ENCODE peak calls at places on chromosomes 6 and 20, in five cellular contexts. One of them, this sample, is unnamed.

GRCh38 chr20:51446656-51447055 is 95.9 kb downstream of the NFATC2 start:
- DNase-seq in uterus: peak; percentile 69
- DNase-seq in lower leg skin: no peak
- DNase-seq in HepG2: peak; percentile 82
- DNase-seq in erythroblast: no peak
- DNase-seq in this sample: peak; percentile 86

GRCh38 chr20:4875578-4876067 is 125.7 kb downstream of the SLC23A2 start:
- DNase-seq in uterus: no peak
- DNase-seq in lower leg skin: no peak
- DNase-seq in HepG2: no peak
- DNase-seq in erythroblast: no peak
- DNase-seq in this sample: no peak

GRCh38 chr6:106674541-106675229 is 45.3 kb downstream of the QRSL1 start:
- DNase-seq in uterus: no peak
- DNase-seq in lower leg skin: no peak
- DNase-seq in HepG2: no peak
- DNase-seq in erythroblast: no peak
- DNase-seq in this sample: no peak

GRCh38 chr6:6781172-6781876 is 192.8 kb downstream of the LY86 start:
- DNase-seq in uterus: peak; percentile 61
- DNase-seq in lower leg skin: no peak
- DNase-seq in HepG2: no peak
- DNase-seq in erythroblast: no peak
- DNase-seq in this sample: peak; percentile 53

GRCh38 chr6:122833229-122833556 is 44.1 kb downstream of the SMPDL3A start:
- DNase-seq in uterus: no peak
- DNase-seq in lower leg skin: no peak
- DNase-seq in HepG2: no peak
- DNase-seq in erythroblast: no peak
- DNase-seq in this sample: no peak

GRCh38 chr6:152142116-152142515 is 334.6 kb downstream of the ESR1 start:
- DNase-seq in uterus: no peak
- DNase-seq in lower leg skin: no peak
- DNase-seq in HepG2: no peak
- DNase-seq in erythroblast: no peak
- DNase-seq in this sample: no peak

GRCh38 chr6:43053545-43054205 is at the start of gene CUL7:
- DNase-seq in uterus: peak; percentile 93
- DNase-seq in lower leg skin: peak; percentile 98
- DNase-seq in HepG2: peak; percentile 91
- DNase-seq in erythroblast: peak; percentile 93
- DNase-seq in this sample: peak; percentile 97

GRCh38 chr6:46051962-46052361 is 36.3 kb upstream of the CLIC5 start:
- DNase-seq in uterus: no peak
- DNase-seq in lower leg skin: no peak
- DNase-seq in HepG2: no peak
- DNase-seq in erythroblast: no peak
- DNase-seq in this sample: no peak

GRCh38 chr20:18984238-18985200 is 170.9 kb downstream of the SCP2D1 start:
- DNase-seq in uterus: peak; percentile 88
- DNase-seq in lower leg skin: no peak
- DNase-seq in HepG2: no peak
- DNase-seq in erythroblast: no peak
- DNase-seq in this sample: no peak

GRCh38 chr6:147508073-147508870 is at the start of gene SAMD5:
- DNase-seq in uterus: peak; percentile 31
- DNase-seq in lower leg skin: peak; percentile 85
- DNase-seq in HepG2: peak; percentile 4
- DNase-seq in erythroblast: peak; percentile 55
- DNase-seq in this sample: peak; percentile 53
- TF ChIP-seq POLR2A in uterus: peak; percentile 40
- TF ChIP-seq POLR2A in lower leg skin: no peak
- TF ChIP-seq POLR2A in HepG2: no peak
- TF ChIP-seq POLR2A in erythroblast: no peak
- TF ChIP-seq POLR2A in this sample: peak; percentile 56

GRCh38 chr6:109008951-109009760 is 85.5 kb downstream of the SESN1 start:
- DNase-seq in uterus: peak; percentile 93
- DNase-seq in lower leg skin: peak; percentile 98
- DNase-seq in HepG2: peak; percentile 72
- DNase-seq in erythroblast: peak; percentile 92
- DNase-seq in this sample: peak; percentile 64
- TF ChIP-seq POLR2A in uterus: peak; percentile 99
- TF ChIP-seq POLR2A in lower leg skin: peak; percentile 47
- TF ChIP-seq POLR2A in HepG2: peak; percentile 54
- TF ChIP-seq POLR2A in erythroblast: peak; percentile 75
- TF ChIP-seq POLR2A in this sample: peak; percentile 73

GRCh38 chr6:110856296-110856695 is 18.3 kb upstream of the AMD1 start:
- DNase-seq in uterus: no peak
- DNase-seq in lower leg skin: no peak
- DNase-seq in HepG2: no peak
- DNase-seq in erythroblast: no peak
- DNase-seq in this sample: no peak

GRCh38 chr6:110853754-110854477 is 20.7 kb upstream of the AMD1 start:
- DNase-seq in uterus: no peak
- DNase-seq in lower leg skin: no peak
- DNase-seq in HepG2: no peak
- DNase-seq in erythroblast: no peak
- DNase-seq in this sample: no peak

GRCh38 chr6:110858016-110858415 is 16.6 kb upstream of the AMD1 start:
- DNase-seq in uterus: no peak
- DNase-seq in lower leg skin: no peak
- DNase-seq in HepG2: no peak
- DNase-seq in erythroblast: no peak
- DNase-seq in this sample: no peak

GRCh38 chr6:110858562-110859214 is 15.9 kb upstream of the AMD1 start:
- DNase-seq in uterus: no peak
- DNase-seq in lower leg skin: no peak
- DNase-seq in HepG2: no peak
- DNase-seq in erythroblast: no peak
- DNase-seq in this sample: no peak

DNA sequence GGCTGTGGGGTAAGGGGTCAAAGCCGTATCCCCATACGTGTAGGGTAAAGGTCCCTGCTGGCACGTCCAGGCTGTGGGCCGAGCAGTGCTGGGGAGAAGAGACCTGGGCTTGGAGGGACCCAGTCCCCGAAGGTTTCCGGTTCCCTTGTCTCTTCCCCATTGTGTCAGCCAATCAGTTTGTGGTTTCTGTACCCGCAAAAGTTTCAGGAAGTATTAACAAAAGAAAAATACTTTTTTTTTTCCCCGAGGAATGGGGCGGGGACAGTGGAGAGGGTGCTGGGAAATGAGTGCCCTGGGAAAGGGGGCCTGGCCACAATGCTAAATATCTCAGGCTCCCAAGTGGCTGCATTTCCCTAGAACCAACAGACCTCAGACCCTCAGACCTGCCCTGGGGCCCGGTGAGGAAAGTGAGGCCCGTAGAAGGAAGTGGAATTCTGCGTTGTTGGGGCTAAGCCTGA is 15.2 kb upstream of the AMD1 start:
- DNase-seq in uterus: no peak
- DNase-seq in lower leg skin: no peak
- DNase-seq in HepG2: no peak
- DNase-seq in erythroblast: no peak
- DNase-seq in this sample: no peak
- TF ChIP-seq POLR2A in uterus: no peak
- TF ChIP-seq POLR2A in lower leg skin: no peak
- TF ChIP-seq POLR2A in HepG2: no peak
- TF ChIP-seq POLR2A in erythroblast: no peak
- TF ChIP-seq POLR2A in this sample: no peak

GRCh38 chr6:30234361-30234760 is 21.2 kb upstream of the TRIM26 start:
- DNase-seq in uterus: no peak
- DNase-seq in lower leg skin: no peak
- DNase-seq in HepG2: no peak
- DNase-seq in erythroblast: no peak
- DNase-seq in this sample: no peak

GRCh38 chr6:30238178-30238795 is 25.1 kb upstream of the TRIM26 start:
- DNase-seq in uterus: no peak
- DNase-seq in lower leg skin: no peak
- DNase-seq in HepG2: peak; percentile 60
- DNase-seq in erythroblast: peak; percentile 31
- DNase-seq in this sample: no peak
- TF ChIP-seq POLR2A in uterus: no peak
- TF ChIP-seq POLR2A in lower leg skin: no peak
- TF ChIP-seq POLR2A in HepG2: no peak
- TF ChIP-seq POLR2A in erythroblast: no peak
- TF ChIP-seq POLR2A in this sample: no peak

DNA sequence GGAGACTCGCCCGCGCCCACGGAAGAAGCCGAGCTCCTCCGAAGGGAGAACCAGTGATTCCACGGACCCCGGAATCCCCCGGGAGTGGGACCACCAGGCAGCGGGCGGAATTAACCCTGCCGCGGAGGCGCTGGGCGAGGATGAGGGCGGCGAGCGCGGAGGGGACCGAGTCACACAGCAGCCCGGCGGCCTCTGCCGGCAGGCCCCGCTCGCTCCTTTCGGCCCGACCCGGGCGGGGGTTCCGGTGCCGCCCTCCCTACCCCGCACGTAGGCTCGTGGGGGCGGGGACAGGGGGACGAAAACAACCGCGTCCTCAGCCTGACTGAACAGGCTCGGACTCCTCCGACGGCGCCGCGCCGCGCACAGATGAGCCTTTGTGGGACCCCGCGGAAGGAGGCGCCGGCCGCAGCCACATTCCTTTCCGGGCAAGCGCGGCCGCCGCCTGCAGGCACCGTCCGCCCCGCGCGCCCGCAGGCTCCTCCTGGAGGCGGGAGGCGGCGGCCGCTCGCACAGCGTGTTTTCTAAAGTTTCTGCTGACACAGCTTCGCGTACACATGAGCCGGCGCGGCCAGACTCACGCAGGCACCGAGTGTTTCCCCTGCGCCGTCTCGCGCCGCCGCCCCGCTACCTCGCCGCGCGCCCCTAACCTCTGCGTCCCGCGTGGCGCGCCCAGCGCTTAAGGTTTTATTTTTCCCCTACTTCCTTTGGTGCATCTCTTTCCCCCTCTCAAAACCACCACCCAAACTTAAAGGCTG is 244.3 kb downstream of the ARID1B start:
- DNase-seq in uterus: peak; percentile 92
- DNase-seq in lower leg skin: peak; percentile 98
- DNase-seq in HepG2: peak; percentile 91
- DNase-seq in erythroblast: peak; percentile 90
- DNase-seq in this sample: peak; percentile 42
- TF ChIP-seq POLR2A in uterus: peak; percentile 96
- TF ChIP-seq POLR2A in lower leg skin: peak; percentile 84
- TF ChIP-seq POLR2A in HepG2: peak; percentile 96
- TF ChIP-seq POLR2A in erythroblast: peak; percentile 92
- TF ChIP-seq POLR2A in this sample: peak; percentile 90

DNA sequence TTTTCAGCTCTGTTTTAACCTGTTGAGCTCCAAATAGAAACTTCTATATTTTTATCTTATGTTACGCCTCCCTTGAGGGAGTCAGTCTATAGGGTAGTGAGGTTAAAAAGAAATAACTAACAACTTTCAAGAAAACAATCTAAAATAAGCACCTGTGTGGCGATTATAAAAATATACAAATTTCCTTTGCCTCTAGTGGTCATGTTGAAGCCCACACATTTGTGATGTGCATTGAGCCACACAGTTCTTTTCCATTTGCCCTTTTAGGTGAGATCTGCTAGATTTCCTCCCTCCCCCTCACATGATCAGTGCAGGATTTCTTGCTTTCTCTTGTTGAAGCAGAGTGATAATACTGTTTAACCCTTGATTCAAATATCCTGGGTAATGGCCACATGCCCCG is 84.2 kb downstream of the MYB start:
- DNase-seq in uterus: no peak
- DNase-seq in lower leg skin: no peak
- DNase-seq in HepG2: no peak
- DNase-seq in erythroblast: no peak
- DNase-seq in this sample: no peak
- TF ChIP-seq POLR2A in uterus: no peak
- TF ChIP-seq POLR2A in lower leg skin: no peak
- TF ChIP-seq POLR2A in HepG2: no peak
- TF ChIP-seq POLR2A in erythroblast: no peak
- TF ChIP-seq POLR2A in this sample: no peak

GRCh38 chr6:17588011-17588410 is 12.1 kb upstream of the FAM8A1 start:
- DNase-seq in uterus: no peak
- DNase-seq in lower leg skin: no peak
- DNase-seq in HepG2: no peak
- DNase-seq in erythroblast: no peak
- DNase-seq in this sample: no peak

GRCh38 chr6:17591292-17591691 is 8.8 kb upstream of the FAM8A1 start:
- DNase-seq in uterus: no peak
- DNase-seq in lower leg skin: no peak
- DNase-seq in HepG2: no peak
- DNase-seq in erythroblast: no peak
- DNase-seq in this sample: no peak

GRCh38 chr6:17596085-17596484 is 4.0 kb upstream of the FAM8A1 start:
- DNase-seq in uterus: no peak
- DNase-seq in lower leg skin: no peak
- DNase-seq in HepG2: no peak
- DNase-seq in erythroblast: no peak
- DNase-seq in this sample: no peak

GRCh38 chr6:17589402-17590116 is 10.5 kb upstream of the FAM8A1 start:
- DNase-seq in uterus: no peak
- DNase-seq in lower leg skin: no peak
- DNase-seq in HepG2: peak; percentile 24
- DNase-seq in erythroblast: no peak
- DNase-seq in this sample: peak; percentile 77

DNA sequence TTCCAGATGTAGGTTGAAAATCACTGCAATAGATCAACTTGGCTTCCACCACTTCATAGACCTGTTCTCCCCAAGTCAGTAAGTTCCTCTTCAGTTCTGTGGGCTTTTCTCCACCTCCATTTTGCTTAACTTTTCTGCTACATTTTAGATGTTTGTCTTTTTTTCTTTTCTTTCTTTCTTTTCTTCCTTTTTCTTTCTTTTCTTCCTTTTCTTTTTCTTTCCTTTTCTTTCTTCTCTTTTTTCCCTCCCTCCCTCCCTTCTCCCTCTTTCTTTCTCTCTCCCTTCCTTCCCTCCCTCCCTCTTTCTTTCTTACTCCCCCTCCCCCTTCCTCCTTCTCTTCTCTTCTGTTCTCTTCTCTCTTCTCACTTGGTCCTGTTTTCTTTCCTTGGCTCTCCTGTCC is 6.9 kb upstream of the FAM8A1 start:
- DNase-seq in uterus: no peak
- DNase-seq in lower leg skin: no peak
- DNase-seq in HepG2: no peak
- DNase-seq in erythroblast: no peak
- DNase-seq in this sample: no peak
- TF ChIP-seq POLR2A in uterus: no peak
- TF ChIP-seq POLR2A in lower leg skin: no peak
- TF ChIP-seq POLR2A in HepG2: no peak
- TF ChIP-seq POLR2A in erythroblast: no peak
- TF ChIP-seq POLR2A in this sample: no peak

GRCh38 chr6:27894839-27895762 is 17.1 kb downstream of the OR2B2 start:
- DNase-seq in uterus: peak; percentile 68
- DNase-seq in lower leg skin: no peak
- DNase-seq in HepG2: peak; percentile 85
- DNase-seq in erythroblast: peak; percentile 93
- DNase-seq in this sample: no peak
- TF ChIP-seq POLR2A in uterus: no peak
- TF ChIP-seq POLR2A in lower leg skin: no peak
- TF ChIP-seq POLR2A in HepG2: peak; percentile 30
- TF ChIP-seq POLR2A in erythroblast: peak; percentile 78
- TF ChIP-seq POLR2A in this sample: no peak